ENCODE peak calls at places on chromosomes 2 and 18, in ten cellular contexts. T is A549, H is suprapubic skin, D is ovary, V is transverse colon, U is K562, X is sigmoid colon, E is HepG2, Q is upper lobe of left lung, Z is tibial nerve. R is an unnamed sample.
A peak's percentile ranks its signal among the peaks of the same experiment; 100 is the strongest.

GRCh38 chr2:235848055-235848454 is 320.1 kb downstream of the GBX2 start:
- DNase-seq in V (no peak), X (no peak), D (no peak), Q (no peak), U (no peak), T (no peak), E (no peak), Z (no peak), H (peak; percentile 11), R (no peak)

GRCh38 chr2:88897718-88898117 is 206.2 kb downstream of the RPIA start:
- DNase-seq in Q (no peak), X (no peak), E (no peak), T (no peak), U (no peak), H (no peak), Z (no peak), D (no peak), V (no peak), R (no peak)

GRCh38 chr2:96344011-96344410 is 8.4 kb downstream of the NCAPH start:
- DNase-seq in V (peak; percentile 39), Q (no peak), X (no peak), U (no peak), T (no peak), Z (no peak), E (no peak), H (no peak), D (no peak), R (no peak)

GRCh38 chr2:25335971-25336370 is 5.8 kb downstream of the DNMT3A start:
- DNase-seq in U (no peak), V (no peak), Q (no peak), T (no peak), E (no peak), H (no peak), X (no peak), Z (no peak), D (no peak), R (no peak)

GRCh38 chr2:73944714-73945113 is 18.0 kb downstream of the DGUOK start:
- DNase-seq in V (no peak), H (no peak), U (no peak), E (no peak), D (no peak), T (no peak), X (no peak), Q (no peak), Z (no peak), R (no peak)

GRCh38 chr2:225932741-225933413 is 533.4 kb downstream of the NYAP2 start:
- DNase-seq in X (no peak), E (no peak), U (no peak), H (no peak), V (no peak), T (no peak), Q (no peak), Z (no peak), D (no peak), R (no peak)

GRCh38 chr2:181352158-181352557 is 105.0 kb upstream of the ITGA4 start:
- DNase-seq in Z (no peak), Q (no peak), V (no peak), E (no peak), D (no peak), U (no peak), T (no peak), X (no peak), H (no peak), R (no peak)

GRCh38 chr2:223460774-223461211 is 141.4 kb downstream of the SCG2 start:
- DNase-seq in U (no peak), E (no peak), V (no peak), Z (no peak), Q (no peak), D (no peak), X (no peak), T (peak; percentile 3), H (no peak), R (no peak)

GRCh38 chr2:173048901-173049661 is 26.6 kb upstream of the MAP3K20 start:
- DNase-seq in V (peak; percentile 59), T (peak; percentile 71), Z (peak; percentile 68), E (peak; percentile 92), Q (no peak), U (no peak), H (peak; percentile 85), D (peak; percentile 59), X (peak; percentile 94), R (peak; percentile 63)

GRCh38 chr18:44325903-44326650 is 354.6 kb upstream of the SETBP1 start:
- DNase-seq in V (peak; percentile 66), Q (no peak), U (no peak), E (no peak), D (no peak), H (peak; percentile 59), T (peak; percentile 0), X (no peak), Z (peak; percentile 59), R (peak; percentile 41)

GRCh38 chr2:240400319-240401161 is 34.9 kb upstream of the GPC1 start:
- DNase-seq in X (peak; percentile 45), U (no peak), V (no peak), E (no peak), T (no peak), Q (peak; percentile 61), D (peak; percentile 9), Z (peak; percentile 9), H (peak; percentile 58), R (peak; percentile 17)

GRCh38 chr2:126715576-126716406 is 59.8 kb downstream of the GYPC start:
- DNase-seq in X (no peak), D (no peak), V (no peak), E (no peak), Q (no peak), T (no peak), Z (no peak), U (no peak), H (no peak), R (no peak)

GRCh38 chr2:136381722-136382633 is 264.0 kb upstream of the CXCR4 start:
- DNase-seq in D (no peak), Z (no peak), Q (no peak), E (no peak), H (no peak), T (no peak), U (no peak), X (no peak), V (peak; percentile 71), R (peak; percentile 49)

DNA sequence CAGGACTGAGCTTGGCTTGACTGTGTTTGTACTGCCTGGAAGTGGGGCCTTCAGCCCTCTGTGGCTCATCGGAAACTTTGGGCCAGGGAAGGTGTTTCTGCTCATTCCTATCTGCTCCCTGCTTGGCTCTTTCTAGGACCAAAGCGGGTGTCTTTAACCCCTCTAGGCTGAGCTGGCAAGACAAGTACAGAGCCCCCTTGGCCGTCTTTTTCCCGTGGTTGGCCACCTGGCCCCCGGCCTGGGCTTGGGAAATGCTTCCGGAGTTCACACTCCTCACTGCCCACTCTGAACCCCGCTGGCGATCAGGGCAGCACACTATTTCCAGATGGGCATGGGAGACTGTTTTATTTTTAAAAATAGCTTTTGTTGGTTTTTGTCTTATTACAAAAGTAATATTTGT is 243.0 kb downstream of the DYSF start:
- DNase-seq in U (no peak), V (no peak), E (no peak), Q (no peak), Z (no peak), X (no peak), D (no peak), T (no peak), H (peak; percentile 55), R (no peak)
- TF ChIP-seq EP300 in U (no peak), V (no peak), E (no peak), Q (no peak), Z (no peak), X (no peak), D (no peak), T (no peak), H (no peak), R (no peak)

DNA sequence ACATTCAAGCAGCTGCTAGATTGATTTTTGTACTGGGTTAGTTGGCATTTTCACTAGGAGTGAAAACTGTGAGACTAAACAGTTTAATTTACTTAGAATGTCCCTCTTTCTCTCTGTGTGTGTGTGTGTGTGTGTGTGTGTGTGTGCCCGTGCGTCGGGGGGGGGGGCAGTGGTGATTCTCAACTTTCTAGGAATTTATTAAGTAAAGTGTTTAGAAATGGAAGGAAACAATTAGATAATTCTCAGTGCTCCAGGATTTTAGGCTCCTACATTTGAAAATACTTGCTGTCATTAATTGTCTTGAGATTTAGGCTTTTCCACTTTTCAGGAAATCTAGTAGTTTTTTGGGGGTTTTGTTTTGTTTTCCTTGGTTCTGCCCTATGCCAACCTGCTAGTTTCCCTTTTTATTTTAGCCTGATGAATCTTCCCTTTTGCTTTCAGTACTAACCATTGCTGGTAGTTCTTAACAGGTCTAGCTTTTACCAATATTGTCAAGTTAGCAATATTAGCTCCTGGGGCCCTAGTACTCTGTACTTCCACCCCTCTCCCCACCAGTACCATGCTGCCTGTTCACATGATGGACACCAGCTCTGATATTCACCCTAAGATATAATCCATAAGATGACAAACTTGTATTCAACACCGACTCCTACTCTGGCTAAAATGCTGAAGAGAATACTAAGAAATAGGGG is 4.9 kb downstream of the EPAS1 start:
- DNase-seq in V (no peak), T (no peak), Z (no peak), U (no peak), E (no peak), Q (no peak), X (no peak), D (no peak), H (no peak), R (no peak)
- H3K27ac ChIP-seq in V (no peak overlapping the region), T (peak overlapping the region; percentile 81), Z (no peak overlapping the region), U (no peak overlapping the region), E (no peak overlapping the region), Q (peak overlapping the region; percentile 95), X (no peak overlapping the region), D (no peak overlapping the region), H (no peak overlapping the region), R (peak overlapping the region; percentile 65)

DNA sequence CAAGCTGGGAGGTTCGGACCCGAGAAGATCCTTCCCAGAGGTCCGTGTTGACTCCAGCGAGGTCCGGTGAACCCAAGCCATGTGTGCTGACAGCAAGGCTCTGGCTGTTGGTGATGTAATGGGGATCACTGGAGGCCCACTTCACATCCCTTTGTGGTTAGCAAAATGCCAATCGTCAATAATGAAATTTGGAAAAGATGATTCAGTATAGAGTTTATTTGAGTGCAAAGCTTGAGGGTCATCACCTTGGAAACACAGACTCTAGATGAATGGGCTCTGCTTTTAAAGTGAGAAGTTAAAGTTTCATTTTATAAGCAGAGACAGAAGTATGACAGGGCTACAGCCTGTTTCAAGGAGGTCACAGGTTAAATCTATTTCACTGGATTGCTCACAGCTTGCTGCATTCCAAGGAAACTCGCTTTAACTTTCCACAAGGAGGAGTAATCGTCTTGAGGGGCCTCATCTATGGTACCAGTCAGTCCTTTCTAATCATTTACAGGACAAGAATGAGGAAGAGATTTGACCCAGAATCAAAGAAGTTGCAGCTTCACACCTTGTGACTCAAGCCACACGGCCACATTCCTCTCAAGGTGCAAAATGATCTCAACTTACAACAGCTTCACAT is 140.5 kb downstream of the TPO start:
- DNase-seq in Z (no peak), H (peak; percentile 32), V (no peak), T (peak; percentile 44), Q (no peak), X (no peak), U (no peak), D (no peak), E (no peak), R (no peak)
- TF ChIP-seq CTCF in Z (no peak), H (no peak), V (no peak), T (no peak), Q (peak; percentile 13), X (no peak), U (no peak), D (peak; percentile 12), E (no peak), R (no peak)

GRCh38 chr18:211582-211981 is 53.2 kb downstream of the USP14 start:
- DNase-seq in E (no peak), T (no peak), U (no peak), D (no peak), H (no peak), Z (no peak), X (no peak), V (no peak), Q (no peak), R (no peak)
- TF ChIP-seq EP300 in E (no peak), T (no peak), U (no peak), D (no peak), H (no peak), Z (no peak), X (no peak), V (no peak), Q (no peak), R (no peak)

GRCh38 chr2:50752228-50752627 is 279.7 kb downstream of the NRXN1 start:
- DNase-seq in Q (no peak), Z (no peak), T (no peak), V (no peak), E (no peak), H (no peak), U (no peak), D (no peak), X (no peak), R (no peak)
- H3K27ac ChIP-seq in Q (no peak overlapping the region), Z (no peak overlapping the region), T (no peak overlapping the region), V (no peak overlapping the region), E (no peak overlapping the region), H (no peak overlapping the region), U (no peak overlapping the region), D (no peak overlapping the region), X (no peak overlapping the region), R (no peak overlapping the region)

R was measured in stomach.